ENCODE peak calls at places on chromosomes 6 and 20, in ten cellular contexts. Q is HuH-7, A is EL, I is heart left ventricle, F is hippocampal formation, M is astrocyte of the hippocampus, L is HFF-Myc, C is GM13976, N is D341Med, H is neural progenitor cell. S is an unnamed sample.

GRCh38 chr6:40020166-40020565 is 85.9 kb upstream of the MOCS1 start:
- DNase-seq in Q (no peak), A (no peak), I (no peak), F (no peak), M (no peak), L (no peak), C (no peak), N (no peak), H (no peak), S (no peak)

GRCh38 chr6:9628819-9629218 is 786.1 kb downstream of the TFAP2A start:
- DNase-seq in Q (no peak), A (no peak), I (no peak), F (no peak), M (no peak), L (no peak), C (no peak), N (no peak), H (no peak), S (no peak)

GRCh38 chr6:28922004-28922840 is 1.6 kb downstream of the TRIM27 start:
- DNase-seq in Q (peak), A (peak), I (no peak), F (no peak), M (peak), L (no peak), C (no peak), N (no peak), H (no peak), S (no peak)

GRCh38 chr6:12458558-12458957 is 168.4 kb downstream of the EDN1 start:
- DNase-seq in Q (no peak), A (no peak), I (no peak), F (no peak), M (no peak), L (no peak), C (no peak), N (no peak), H (no peak), S (no peak)

GRCh38 chr6:70310063-70310694 is 7.3 kb upstream of the COL9A1 start:
- DNase-seq in Q (no peak), A (peak), I (no peak), F (peak), M (peak), L (no peak), C (peak), N (no peak), H (peak), S (peak)

GRCh38 chr6:38110407-38111025 is 291.0 kb downstream of the ZFAND3 start:
- DNase-seq in Q (peak), A (no peak), I (no peak), F (peak), M (peak), L (no peak), C (no peak), N (peak), H (no peak), S (no peak)

GRCh38 chr20:725491-725890 is 42.8 kb downstream of the SLC52A3 start:
- DNase-seq in Q (no peak), A (no peak), I (no peak), F (no peak), M (no peak), L (no peak), C (no peak), N (no peak), H (no peak), S (no peak)

GRCh38 chr20:63005862-63006564 is 751 bp downstream of the BHLHE23 start:
- DNase-seq in Q (no peak), A (no peak), I (no peak), F (no peak), M (peak), L (no peak), C (no peak), N (peak), H (peak), S (no peak)

GRCh38 chr20:57662313-57663240 is 42.4 kb upstream of the ZBP1 start:
- DNase-seq in Q (no peak), A (no peak), I (peak), F (no peak), M (no peak), L (no peak), C (no peak), N (peak), H (no peak), S (no peak)

GRCh38 chr6:52566853-52567279 is 10.0 kb downstream of the TRAM2 start:
- DNase-seq in Q (no peak), A (peak), I (peak), F (no peak), M (peak), L (peak), C (no peak), N (no peak), H (no peak), S (no peak)

GRCh38 chr20:11917663-11918062 is at the start of gene BTBD3:
- DNase-seq in Q (no peak), A (peak), I (peak), F (peak), M (peak), L (peak), C (peak), N (peak), H (peak), S (peak)

GRCh38 chr6:43714311-43715055 is 26.9 kb upstream of the MRPS18A start:
- DNase-seq in Q (no peak), A (peak), I (peak), F (no peak), M (peak), L (peak), C (no peak), N (no peak), H (peak), S (no peak)

GRCh38 chr20:58630063-58630462 is 21.0 kb upstream of the STX16 start:
- DNase-seq in Q (no peak), A (peak), I (no peak), F (no peak), M (peak), L (no peak), C (no peak), N (no peak), H (no peak), S (no peak)

S was measured in GM20000.